ENCODE peak calls at places on chromosomes 13 and 19, in ten cellular contexts. X is AG04450, K is WTC11, T is AG09309, V is choroid plexus epithelial cell, B is Calu3, R is AG10803, L is coronary artery, J is tibial artery, F is left lung. Q is an unnamed sample.

GRCh38 chr19:17757125-17757524 is 5.8 kb downstream of the FCHO1 start:
- DNase-seq in X (no peak), F (peak; percentile 83), K (no peak), J (peak; percentile 78), L (no peak), B (peak; percentile 62), R (peak; percentile 17), T (no peak), V (peak; percentile 76), Q (peak; percentile 59)

GRCh38 chr19:40358773-40359172 is 10.3 kb downstream of the PLD3 start:
- DNase-seq in V (no peak), K (no peak), L (no peak), B (no peak), T (no peak), X (no peak), J (no peak), F (no peak), R (no peak), Q (no peak)

GRCh38 chr19:32566246-32566830 is 14.7 kb upstream of the PDCD5 start:
- DNase-seq in B (no peak), T (no peak), F (no peak), R (peak; percentile 55), J (no peak), K (no peak), V (peak; percentile 13), L (no peak), X (no peak), Q (no peak)

GRCh38 chr19:48680436-48681126 is 7.8 kb upstream of the NTN5 start:
- DNase-seq in L (no peak), B (no peak), F (no peak), J (no peak), V (no peak), T (no peak), R (no peak), K (no peak), X (no peak), Q (no peak)

GRCh38 chr13:107518780-107519179 is 696.6 kb downstream of the LIG4 start:
- DNase-seq in V (no peak), F (no peak), K (no peak), J (no peak), B (no peak), R (no peak), T (no peak), X (no peak), L (no peak), Q (no peak)

GRCh38 chr13:94706854-94707399 is 5.4 kb downstream of the SOX21 start:
- DNase-seq in F (no peak), J (no peak), B (no peak), K (no peak), R (no peak), X (no peak), L (no peak), V (no peak), T (no peak), Q (no peak)

GRCh38 chr13:75372923-75373841 is 108.8 kb downstream of the TBC1D4 start:
- DNase-seq in B (no peak), J (no peak), X (no peak), L (no peak), V (no peak), K (no peak), R (no peak), T (no peak), F (no peak), Q (no peak)

GRCh38 chr19:2003901-2004300 is 11.6 kb downstream of the BTBD2 start:
- DNase-seq in X (no peak), F (no peak), T (no peak), J (no peak), L (no peak), B (no peak), V (no peak), R (no peak), K (no peak), Q (no peak)

GRCh38 chr19:37695144-37695899 is 24.2 kb downstream of the ZNF607 start:
- DNase-seq in F (no peak), X (no peak), K (no peak), L (no peak), R (no peak), B (no peak), J (no peak), T (no peak), V (no peak), Q (no peak)

GRCh38 chr13:111115841-111116500 is 861 bp downstream of the ARHGEF7 start:
- DNase-seq in X (peak; percentile 70), T (peak; percentile 77), J (peak; percentile 88), F (no peak), L (no peak), R (peak; percentile 89), K (peak; percentile 34), V (peak; percentile 45), B (no peak), Q (no peak)

GRCh38 chr19:35314858-35315470 is 14.0 kb upstream of the CD22 start:
- DNase-seq in R (no peak), F (peak; percentile 55), X (no peak), B (no peak), V (no peak), K (no peak), J (no peak), T (no peak), L (no peak), Q (no peak)

GRCh38 chr19:1408300-1409203 is 1.2 kb downstream of the DAZAP1 start:
- DNase-seq in J (no peak), T (no peak), B (peak; percentile 30), L (no peak), X (no peak), F (peak; percentile 89), V (peak; percentile 78), K (peak; percentile 48), R (peak; percentile 64), Q (peak; percentile 51)

GRCh38 chr13:78867655-78868054 is 208.7 kb upstream of the OBI1 start:
- DNase-seq in X (no peak), L (no peak), R (no peak), K (no peak), T (no peak), J (no peak), B (no peak), F (no peak), V (no peak), Q (no peak)

GRCh38 chr13:52779028-52779612 is 39.5 kb upstream of the CNMD start:
- DNase-seq in X (no peak), F (no peak), L (no peak), V (no peak), J (no peak), B (no peak), T (no peak), R (no peak), K (no peak), Q (peak; percentile 52)

GRCh38 chr19:2168619-2169424 is 5.1 kb downstream of the DOT1L start:
- DNase-seq in V (peak; percentile 97), J (peak; percentile 100), L (peak; percentile 100), F (peak; percentile 99), K (no peak), B (peak; percentile 94), T (peak; percentile 90), X (peak; percentile 93), R (peak; percentile 98), Q (peak; percentile 98)

GRCh38 chr19:1411255-1412191 is 4.1 kb downstream of the DAZAP1 start:
- DNase-seq in F (peak; percentile 82), T (no peak), X (no peak), V (no peak), R (peak; percentile 74), J (no peak), B (no peak), L (no peak), K (no peak), Q (no peak)

GRCh38 chr19:50447750-50448149 is 15.1 kb downstream of the MYBPC2 start:
- DNase-seq in B (no peak), K (no peak), L (no peak), T (no peak), X (no peak), V (no peak), R (no peak), F (peak; percentile 37), J (no peak), Q (no peak)

GRCh38 chr19:50449236-50449899 is 16.7 kb downstream of the MYBPC2 start:
- DNase-seq in B (no peak), J (no peak), L (no peak), F (peak; percentile 51), X (no peak), K (no peak), T (no peak), R (no peak), V (no peak), Q (no peak)

GRCh38 chr19:50447053-50447452 is 14.4 kb downstream of the MYBPC2 start:
- DNase-seq in T (no peak), K (no peak), F (no peak), X (no peak), B (no peak), J (no peak), L (no peak), V (no peak), R (no peak), Q (no peak)

DNA sequence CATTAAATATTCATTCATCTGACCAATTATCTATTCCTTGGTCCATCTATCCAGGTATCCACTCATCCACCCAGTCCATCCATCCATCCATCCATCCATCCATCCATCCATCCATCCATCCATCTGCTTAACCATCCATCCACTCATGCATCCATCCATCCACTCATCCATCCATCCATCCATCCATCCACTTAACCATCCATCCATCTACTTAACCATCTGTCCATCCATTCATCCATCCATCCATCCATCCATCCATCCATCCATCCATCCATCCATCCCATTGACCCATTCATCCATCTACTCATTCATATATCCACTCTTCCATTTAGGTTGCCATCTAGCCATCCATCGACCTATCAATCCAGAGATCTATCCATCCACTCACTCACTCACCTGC is 11.4 kb downstream of the MYBPC2 start:
- DNase-seq in X (no peak), F (no peak), V (no peak), K (no peak), T (no peak), L (no peak), B (no peak), J (no peak), R (no peak), Q (no peak)
- TF ChIP-seq CTCF in X (no peak), F (no peak), V (no peak), K (no peak), T (no peak), L (no peak), B (no peak), J (no peak), R (no peak), Q (no peak)

GRCh38 chr13:19153782-19154450 is 27.7 kb downstream of the TUBA3C start:
- DNase-seq in R (no peak), K (no peak), V (no peak), B (no peak), L (no peak), T (no peak), X (no peak), F (no peak), J (no peak), Q (no peak)
- TF ChIP-seq CTCF in R (no peak), K (no peak), V (no peak), B (no peak), L (no peak), T (no peak), X (no peak), F (no peak), J (no peak), Q (no peak)

GRCh38 chr19:27774827-27775226 is 1438.1 kb downstream of the UQCRFS1 start:
- DNase-seq in K (peak; percentile 42), R (no peak), J (no peak), F (no peak), V (peak; percentile 12), L (no peak), B (no peak), T (no peak), X (no peak), Q (no peak)
- TF ChIP-seq CTCF in K (peak; percentile 4), R (peak; percentile 11), J (no peak), F (no peak), V (peak; percentile 53), L (no peak), B (peak; percentile 21), T (peak; percentile 11), X (peak; percentile 23), Q (peak; percentile 40)

GRCh38 chr19:58519087-58519354 is 589 bp downstream of the ZBTB45 start:
- DNase-seq in J (peak; percentile 79), L (peak; percentile 78), X (no peak), K (peak; percentile 80), R (peak; percentile 73), T (peak; percentile 14), V (peak; percentile 82), F (no peak), B (peak; percentile 81), Q (peak; percentile 67)
- TF ChIP-seq CTCF in J (no peak), L (no peak), X (peak; percentile 85), K (no peak), R (peak; percentile 72), T (peak; percentile 83), V (peak; percentile 87), F (peak; percentile 40), B (no peak), Q (peak; percentile 74)